ENCODE peak calls at places on chromosomes 6 and 20, in six cellular contexts. E is HepG2, S is HCT116, G is H1, V is GM12878, Q is K562. P is an unnamed sample.

GRCh38 chr20:62606551-62607201 is 35.6 kb upstream of the SLCO4A1 start:
- DNase-seq in Q (no peak), V (no peak), E (no peak), G (no peak), S (no peak), P (peak)

GRCh38 chr6:113854531-113855499 is 2.3 kb upstream of the MARCKS start:
- DNase-seq in V (no peak), S (no peak), Q (peak), G (peak), E (peak), P (peak)

GRCh38 chr20:57622201-57622570 is 2.0 kb upstream of the ZBP1 start:
- DNase-seq in E (no peak), Q (no peak), V (no peak), S (no peak), G (no peak), P (no peak)

GRCh38 chr6:150420428-150420827 is 51.6 kb downstream of the IYD start:
- DNase-seq in E (no peak), Q (no peak), G (no peak), S (no peak), V (no peak), P (no peak)

GRCh38 chr6:118704911-118705310 is 53.5 kb upstream of the CEP85L start:
- DNase-seq in S (no peak), V (no peak), Q (no peak), E (no peak), G (no peak), P (no peak)

GRCh38 chr6:56849876-56850275 is 105.0 kb upstream of the BEND6 start:
- DNase-seq in E (no peak), S (no peak), Q (no peak), V (no peak), G (no peak), P (peak)

GRCh38 chr6:136783495-136784270 is 8.6 kb downstream of the MAP3K5 start:
- DNase-seq in E (no peak), V (no peak), Q (peak), G (no peak), S (no peak), P (no peak)

GRCh38 chr6:68211242-68211795 is 423.8 kb upstream of the ADGRB3 start:
- DNase-seq in E (no peak), S (no peak), V (no peak), G (no peak), Q (no peak), P (no peak)

GRCh38 chr6:16766043-16766521 is 4.8 kb upstream of the ATXN1 start:
- DNase-seq in S (peak), Q (peak), V (no peak), E (no peak), G (no peak), P (no peak)

GRCh38 chr6:41622210-41622990 is 15.9 kb upstream of the MDFI start:
- DNase-seq in V (peak), S (no peak), G (no peak), E (no peak), Q (no peak), P (no peak)

GRCh38 chr6:21587925-21588811 is 5.4 kb upstream of the SOX4 start:
- DNase-seq in V (no peak), S (peak), G (peak), Q (no peak), E (peak), P (peak)

GRCh38 chr6:167995731-167996151 is 1.7 kb upstream of the KIF25 start:
- DNase-seq in S (no peak), G (peak), V (no peak), E (no peak), Q (no peak), P (no peak)

GRCh38 chr6:63509652-63510352 is 62.5 kb upstream of the LOC128125822 start:
- DNase-seq in S (no peak), G (no peak), Q (no peak), V (no peak), E (peak), P (no peak)

GRCh38 chr6:47134476-47135189 is 92.5 kb upstream of the ADGRF1 start:
- DNase-seq in V (no peak), G (no peak), Q (peak), S (peak), E (peak), P (no peak)

GRCh38 chr20:22619272-22619671 is 34.9 kb upstream of the FOXA2 start:
- DNase-seq in Q (no peak), V (no peak), S (no peak), E (peak), G (peak), P (no peak)

GRCh38 chr20:47999166-47999565 is 213.9 kb upstream of the SULF2 start:
- DNase-seq in S (no peak), Q (no peak), V (no peak), G (no peak), E (no peak), P (no peak)

GRCh38 chr6:15148356-15149058 is 97.4 kb upstream of the JARID2 start:
- DNase-seq in G (no peak), S (no peak), Q (no peak), V (no peak), E (peak), P (no peak)

GRCh38 chr20:37133952-37134351 is 38.2 kb upstream of the RBL1 start:
- DNase-seq in Q (no peak), E (no peak), V (no peak), S (no peak), G (no peak), P (no peak)

GRCh38 chr20:38645318-38645717 is 43.7 kb downstream of the ARHGAP40 start:
- DNase-seq in G (no peak), S (no peak), Q (no peak), V (no peak), E (no peak), P (no peak)

GRCh38 chr6:143539106-143539505 is 27.6 kb upstream of the FUCA2 start:
- DNase-seq in V (no peak), G (no peak), E (no peak), Q (no peak), S (no peak), P (no peak)

GRCh38 chr6:97726378-97726777 is 443.4 kb upstream of the MMS22L start:
- DNase-seq in V (no peak), G (no peak), Q (no peak), E (no peak), S (no peak), P (peak)

GRCh38 chr6:43949451-43950110 is 177.7 kb downstream of the MRPL14 start:
- DNase-seq in E (no peak), S (no peak), V (no peak), Q (no peak), G (no peak), P (no peak)

GRCh38 chr6:115001726-115002436 is 659.1 kb upstream of the HS3ST5 start:
- DNase-seq in E (peak), V (no peak), S (no peak), G (no peak), Q (no peak), P (no peak)

GRCh38 chr6:106895703-106896040 is 78.9 kb downstream of the CD24 start:
- DNase-seq in G (no peak), V (no peak), Q (no peak), S (no peak), E (no peak), P (no peak)

GRCh38 chr20:24776755-24777271 is 172.3 kb upstream of the CST7 start:
- DNase-seq in Q (no peak), V (no peak), S (no peak), G (no peak), E (no peak), P (no peak)

GRCh38 chr20:40607927-40608326 is 81.1 kb downstream of the MAFB start:
- DNase-seq in G (no peak), S (no peak), E (no peak), V (no peak), Q (no peak), P (no peak)

GRCh38 chr6:40719671-40720374 is 132.7 kb upstream of the LRFN2 start:
- DNase-seq in Q (peak), E (no peak), V (peak), G (peak), S (no peak), P (peak)

GRCh38 chr6:137931849-137932465 is 64.9 kb downstream of the TNFAIP3 start:
- DNase-seq in E (no peak), V (no peak), Q (no peak), S (no peak), G (no peak), P (no peak)

GRCh38 chr6:137928286-137928685 is 61.2 kb downstream of the TNFAIP3 start:
- DNase-seq in V (no peak), S (no peak), Q (no peak), G (no peak), E (no peak), P (no peak)

GRCh38 chr6:137936798-137937197 is 69.7 kb downstream of the TNFAIP3 start:
- DNase-seq in S (no peak), Q (no peak), V (no peak), E (no peak), G (no peak), P (no peak)

GRCh38 chr6:137938770-137939379 is 71.8 kb downstream of the TNFAIP3 start:
- DNase-seq in Q (no peak), E (no peak), V (no peak), S (no peak), G (no peak), P (no peak)

DNA sequence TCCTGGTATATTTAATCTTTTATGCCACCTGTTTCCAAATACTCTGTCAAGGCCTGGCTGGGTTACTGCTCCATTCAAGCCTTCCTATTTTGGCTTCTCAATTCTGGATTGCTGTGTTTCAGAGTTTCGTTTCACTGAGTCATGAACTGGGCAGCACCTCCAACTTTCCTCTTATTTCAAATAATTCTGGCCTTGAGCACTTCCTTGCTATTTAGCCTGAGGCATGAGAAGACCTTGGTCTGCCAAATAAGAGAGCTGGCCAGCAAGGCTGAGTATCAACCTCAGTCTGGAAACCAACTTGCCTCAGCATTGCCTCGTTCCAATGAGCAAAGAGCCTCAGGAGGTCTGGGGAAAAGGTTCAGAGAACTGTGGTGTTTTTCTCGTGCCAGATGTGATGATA is 66.6 kb downstream of the TNFAIP3 start:
- DNase-seq in V (no peak), G (no peak), Q (no peak), E (no peak), S (no peak), P (no peak)
- TF ChIP-seq SP1 in V (no peak), G (no peak), Q (no peak), E (no peak), S (no peak), P (no peak)

GRCh38 chr20:56554869-56555268 is 21.8 kb downstream of the FAM209B start:
- DNase-seq in V (peak), E (peak), G (no peak), S (peak), Q (peak), P (no peak)
- TF ChIP-seq CTCF in V (no peak), E (no peak), G (no peak), S (no peak), Q (no peak), P (no peak)

GRCh38 chr20:51446656-51447055 is 95.9 kb downstream of the NFATC2 start:
- DNase-seq in E (peak), Q (peak), S (peak), G (no peak), V (no peak), P (no peak)
- TF ChIP-seq SP1 in E (no peak), Q (no peak), S (no peak), G (no peak), V (no peak), P (no peak)

DNA sequence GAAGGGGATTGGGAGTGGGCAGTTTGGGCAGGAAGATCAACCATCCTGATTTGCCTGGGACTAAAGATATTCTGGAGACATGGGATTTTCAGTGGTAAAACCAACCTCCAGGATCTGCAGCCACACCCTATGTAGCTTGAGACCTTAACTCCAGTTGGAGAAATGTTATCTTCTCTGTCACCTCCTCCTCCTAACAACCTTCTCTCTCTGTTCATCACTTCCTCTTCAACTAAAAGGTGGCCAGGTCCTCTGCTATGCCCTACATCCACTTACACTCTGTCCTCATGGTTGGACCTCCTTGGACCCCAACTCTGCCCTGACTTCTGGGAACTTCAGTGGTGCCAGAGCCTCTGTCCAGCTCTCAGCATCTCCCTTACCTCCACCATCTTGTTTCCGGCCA is 42.0 kb upstream of the SLC9A8 start:
- DNase-seq in Q (no peak), S (no peak), V (no peak), G (no peak), E (no peak), P (no peak)
- TF ChIP-seq CTCF in Q (no peak), S (no peak), V (no peak), G (no peak), E (no peak), P (no peak)

DNA sequence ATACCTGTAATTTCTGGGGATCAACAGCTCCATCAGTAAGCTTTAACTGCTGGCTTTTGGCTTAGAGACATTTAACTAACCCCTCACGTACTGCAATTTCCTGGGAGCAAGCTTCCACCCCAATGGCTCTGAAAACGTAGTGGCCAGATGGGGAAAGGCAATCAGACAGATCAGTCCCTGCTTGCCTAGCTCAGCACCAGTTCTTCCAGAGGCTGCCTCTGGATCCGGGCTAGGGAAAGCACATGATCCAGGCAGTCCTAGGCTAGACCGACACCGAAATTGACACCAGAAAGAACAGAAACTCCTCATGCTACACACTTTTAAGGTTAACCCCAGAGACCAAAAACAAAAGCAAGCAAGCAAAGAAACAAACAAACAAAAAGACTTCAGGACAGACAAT is 13.3 kb downstream of the PREP start:
- DNase-seq in G (no peak), Q (no peak), S (no peak), V (no peak), E (no peak), P (peak)
- TF ChIP-seq SP1 in G (no peak), Q (no peak), S (no peak), V (no peak), E (no peak), P (no peak)

GRCh38 chr6:42879372-42880239 is at the start of gene RPL7L1:
- DNase-seq in Q (peak), V (peak), S (peak), G (peak), E (peak), P (peak)
- TF ChIP-seq CTCF in Q (no peak), V (peak), S (no peak), G (no peak), E (no peak), P (no peak)

DNA sequence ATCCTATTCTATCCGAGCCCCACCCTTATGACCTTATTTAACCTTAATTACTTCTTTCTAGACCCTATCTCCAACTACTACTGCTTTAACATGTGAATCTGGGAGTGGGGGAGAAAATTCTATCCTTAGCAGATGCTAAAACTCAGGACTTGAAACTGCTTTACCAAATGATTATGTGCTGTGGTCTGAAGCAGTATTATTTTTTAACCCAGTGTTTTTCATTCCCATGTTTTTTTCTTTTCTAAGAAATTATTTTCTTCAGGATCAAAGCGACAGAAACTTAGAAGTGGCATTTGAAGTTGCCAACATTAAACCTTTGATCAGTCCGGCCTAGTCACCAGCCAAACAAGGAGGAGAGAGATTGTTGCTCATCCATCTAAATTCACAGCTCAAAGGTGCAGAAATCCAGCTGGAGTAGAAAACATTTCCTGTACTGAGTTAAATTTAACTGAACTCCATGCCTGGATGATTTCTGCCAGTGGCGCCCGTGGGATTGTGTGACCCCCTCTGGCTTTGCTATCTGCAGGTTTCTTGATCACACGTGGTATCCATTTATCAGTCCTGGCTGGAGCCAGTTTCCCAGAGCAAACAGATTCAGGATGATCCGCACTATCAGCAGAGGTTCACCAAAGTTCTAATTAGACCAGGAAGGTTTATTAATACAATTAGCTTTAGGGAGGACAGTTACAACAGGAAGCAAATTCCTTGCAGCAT is 300.5 kb downstream of the PLCB1 start:
- DNase-seq in G (no peak), Q (no peak), S (no peak), V (no peak), E (no peak), P (no peak)
- TF ChIP-seq SP1 in G (no peak), Q (no peak), S (no peak), V (no peak), E (no peak), P (no peak)

DNA sequence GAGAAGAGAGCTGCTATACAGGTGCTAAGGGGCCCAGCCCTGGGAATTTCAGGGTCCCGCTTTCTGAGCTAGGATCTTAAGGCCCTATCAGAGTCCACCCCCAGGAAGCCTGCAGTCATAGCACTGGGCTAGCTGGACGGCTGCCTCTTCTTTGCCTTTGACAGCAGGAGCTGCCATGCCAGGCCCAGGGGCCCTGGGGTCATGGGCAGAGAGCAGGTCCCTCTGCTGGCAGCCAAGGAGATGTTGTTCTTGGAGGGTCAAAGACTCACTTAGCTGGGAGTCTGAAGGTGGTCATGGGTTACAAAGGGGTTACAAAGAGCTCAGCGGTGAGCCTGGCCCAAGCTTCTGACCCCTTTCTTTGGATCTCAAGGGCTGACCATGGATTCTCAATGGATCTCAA is 52.7 kb downstream of the RPP21 start:
- DNase-seq in Q (no peak), G (no peak), V (no peak), S (no peak), E (no peak), P (peak)
- TF ChIP-seq CTCF in Q (no peak), G (peak), V (no peak), S (no peak), E (peak), P (no peak)

P was measured in WTC11.